ENCODE peak calls at places on chromosome 1, in six cellular contexts. One of them, this sample, is unnamed.

GRCh38 chr1:201299968-201300367 is 16.7 kb downstream of the PKP1 start:
- DNase-seq in aorta: no peak
- DNase-seq in NCI-H226: peak
- DNase-seq in ACHN: peak
- DNase-seq in cardiac fibroblast: peak
- DNase-seq in H4: peak
- DNase-seq in this sample: no peak

GRCh38 chr1:245301162-245301580 is 146.4 kb downstream of the KIF26B start:
- DNase-seq in aorta: no peak
- DNase-seq in NCI-H226: peak
- DNase-seq in ACHN: no peak
- DNase-seq in cardiac fibroblast: peak
- DNase-seq in H4: no peak
- DNase-seq in this sample: peak

GRCh38 chr1:159917533-159917932 is 7.8 kb downstream of the TAGLN2 start:
- DNase-seq in aorta: peak
- DNase-seq in NCI-H226: no peak
- DNase-seq in ACHN: no peak
- DNase-seq in cardiac fibroblast: no peak
- DNase-seq in H4: no peak
- DNase-seq in this sample: no peak

GRCh38 chr1:93703649-93704048 is 22.0 kb upstream of the BCAR3 start:
- DNase-seq in aorta: no peak
- DNase-seq in NCI-H226: no peak
- DNase-seq in ACHN: no peak
- DNase-seq in cardiac fibroblast: peak
- DNase-seq in H4: no peak
- DNase-seq in this sample: no peak

GRCh38 chr1:246725191-246725590 is 982 bp downstream of the SCCPDH start:
- DNase-seq in aorta: no peak
- DNase-seq in NCI-H226: no peak
- DNase-seq in ACHN: no peak
- DNase-seq in cardiac fibroblast: no peak
- DNase-seq in H4: no peak
- DNase-seq in this sample: no peak

GRCh38 chr1:21707086-21707840 is 38.1 kb upstream of the RAP1GAP start:
- DNase-seq in aorta: no peak
- DNase-seq in NCI-H226: no peak
- DNase-seq in ACHN: no peak
- DNase-seq in cardiac fibroblast: peak
- DNase-seq in H4: no peak
- DNase-seq in this sample: no peak

GRCh38 chr1:226984521-226985238 is 44.6 kb downstream of the COQ8A start:
- DNase-seq in aorta: no peak
- DNase-seq in NCI-H226: no peak
- DNase-seq in ACHN: no peak
- DNase-seq in cardiac fibroblast: no peak
- DNase-seq in H4: no peak
- DNase-seq in this sample: no peak

GRCh38 chr1:43509007-43509739 is 21.5 kb upstream of the PTPRF start:
- DNase-seq in aorta: no peak
- DNase-seq in NCI-H226: no peak
- DNase-seq in ACHN: no peak
- DNase-seq in cardiac fibroblast: no peak
- DNase-seq in H4: no peak
- DNase-seq in this sample: no peak

GRCh38 chr1:87335175-87335992 is 6.7 kb downstream of the LMO4 start:
- DNase-seq in aorta: peak
- DNase-seq in NCI-H226: peak
- DNase-seq in ACHN: peak
- DNase-seq in cardiac fibroblast: peak
- DNase-seq in H4: no peak
- DNase-seq in this sample: no peak

GRCh38 chr1:37035828-37036666 is 1.7 kb upstream of the GRIK3 start:
- DNase-seq in aorta: no peak
- DNase-seq in NCI-H226: no peak
- DNase-seq in ACHN: no peak
- DNase-seq in cardiac fibroblast: no peak
- DNase-seq in H4: no peak
- DNase-seq in this sample: no peak

GRCh38 chr1:41380979-41381690 is 19.9 kb downstream of the FOXO6 start:
- DNase-seq in aorta: peak
- DNase-seq in NCI-H226: peak
- DNase-seq in ACHN: no peak
- DNase-seq in cardiac fibroblast: no peak
- DNase-seq in H4: peak
- DNase-seq in this sample: no peak

GRCh38 chr1:12511128-12511484 is 106.9 kb downstream of the DHRS3 start:
- DNase-seq in aorta: no peak
- DNase-seq in NCI-H226: no peak
- DNase-seq in ACHN: no peak
- DNase-seq in cardiac fibroblast: no peak
- DNase-seq in H4: no peak
- DNase-seq in this sample: no peak

GRCh38 chr1:151958959-151959358 is 34.7 kb downstream of the S100A10 start:
- DNase-seq in aorta: no peak
- DNase-seq in NCI-H226: no peak
- DNase-seq in ACHN: no peak
- DNase-seq in cardiac fibroblast: no peak
- DNase-seq in H4: no peak
- DNase-seq in this sample: no peak

GRCh38 chr1:17412093-17412870 is 27.2 kb downstream of the RCC2 start:
- DNase-seq in aorta: no peak
- DNase-seq in NCI-H226: no peak
- DNase-seq in ACHN: no peak
- DNase-seq in cardiac fibroblast: no peak
- DNase-seq in H4: no peak
- DNase-seq in this sample: no peak

GRCh38 chr1:159214149-159214760 is 9.6 kb downstream of the ACKR1 start:
- DNase-seq in aorta: no peak
- DNase-seq in NCI-H226: no peak
- DNase-seq in ACHN: peak
- DNase-seq in cardiac fibroblast: peak
- DNase-seq in H4: no peak
- DNase-seq in this sample: peak

GRCh38 chr1:51642739-51643142 is 25.8 kb downstream of the OSBPL9 start:
- DNase-seq in aorta: no peak
- DNase-seq in NCI-H226: peak
- DNase-seq in ACHN: no peak
- DNase-seq in cardiac fibroblast: peak
- DNase-seq in H4: no peak
- DNase-seq in this sample: no peak

GRCh38 chr1:244154882-244155531 is 103.9 kb downstream of the ZBTB18 start:
- DNase-seq in aorta: no peak
- DNase-seq in NCI-H226: no peak
- DNase-seq in ACHN: no peak
- DNase-seq in cardiac fibroblast: no peak
- DNase-seq in H4: peak
- DNase-seq in this sample: no peak

GRCh38 chr1:54849219-54850081 is 37.5 kb downstream of the DHCR24 start:
- DNase-seq in aorta: no peak
- DNase-seq in NCI-H226: no peak
- DNase-seq in ACHN: no peak
- DNase-seq in cardiac fibroblast: no peak
- DNase-seq in H4: no peak
- DNase-seq in this sample: no peak

GRCh38 chr1:89529196-89529595 is 4.6 kb downstream of the LRRC8B start:
- DNase-seq in aorta: no peak
- DNase-seq in NCI-H226: no peak
- DNase-seq in ACHN: no peak
- DNase-seq in cardiac fibroblast: no peak
- DNase-seq in H4: no peak
- DNase-seq in this sample: no peak

GRCh38 chr1:61851849-61852692 is 109.8 kb downstream of the PATJ start:
- DNase-seq in aorta: no peak
- DNase-seq in NCI-H226: no peak
- DNase-seq in ACHN: peak
- DNase-seq in cardiac fibroblast: peak
- DNase-seq in H4: peak
- DNase-seq in this sample: peak

GRCh38 chr1:192654607-192655389 is 18.9 kb downstream of the RGS13 start:
- DNase-seq in aorta: no peak
- DNase-seq in NCI-H226: no peak
- DNase-seq in ACHN: peak
- DNase-seq in cardiac fibroblast: peak
- DNase-seq in H4: no peak
- DNase-seq in this sample: peak

GRCh38 chr1:48920741-48921330 is 144.1 kb upstream of the BEND5 start:
- DNase-seq in aorta: no peak
- DNase-seq in NCI-H226: no peak
- DNase-seq in ACHN: no peak
- DNase-seq in cardiac fibroblast: no peak
- DNase-seq in H4: no peak
- DNase-seq in this sample: no peak

GRCh38 chr1:21319447-21320407 is 29.5 kb upstream of the ECE1 start:
- DNase-seq in aorta: peak
- DNase-seq in NCI-H226: no peak
- DNase-seq in ACHN: no peak
- DNase-seq in cardiac fibroblast: no peak
- DNase-seq in H4: no peak
- DNase-seq in this sample: no peak

GRCh38 chr1:231040019-231040799 is at the start of gene FAM89A:
- DNase-seq in aorta: peak
- DNase-seq in NCI-H226: no peak
- DNase-seq in ACHN: peak
- DNase-seq in cardiac fibroblast: no peak
- DNase-seq in H4: no peak
- DNase-seq in this sample: peak

GRCh38 chr1:7207875-7208646 is 422.8 kb downstream of the CAMTA1 start:
- DNase-seq in aorta: no peak
- DNase-seq in NCI-H226: peak
- DNase-seq in ACHN: peak
- DNase-seq in cardiac fibroblast: peak
- DNase-seq in H4: peak
- DNase-seq in this sample: peak

GRCh38 chr1:100316622-100317021 is 35.7 kb upstream of the CDC14A start:
- DNase-seq in aorta: no peak
- DNase-seq in NCI-H226: no peak
- DNase-seq in ACHN: no peak
- DNase-seq in cardiac fibroblast: no peak
- DNase-seq in H4: no peak
- DNase-seq in this sample: no peak

GRCh38 chr1:231497629-231498152 is 30.8 kb upstream of the TSNAX start:
- DNase-seq in aorta: no peak
- DNase-seq in NCI-H226: no peak
- DNase-seq in ACHN: no peak
- DNase-seq in cardiac fibroblast: no peak
- DNase-seq in H4: no peak
- DNase-seq in this sample: no peak

GRCh38 chr1:203519053-203519770 is 25.3 kb downstream of the OPTC start:
- DNase-seq in aorta: no peak
- DNase-seq in NCI-H226: no peak
- DNase-seq in ACHN: no peak
- DNase-seq in cardiac fibroblast: no peak
- DNase-seq in H4: no peak
- DNase-seq in this sample: no peak

GRCh38 chr1:63799810-63800209 is 26.0 kb downstream of the ROR1 start:
- DNase-seq in aorta: no peak
- DNase-seq in NCI-H226: no peak
- DNase-seq in ACHN: no peak
- DNase-seq in cardiac fibroblast: no peak
- DNase-seq in H4: no peak
- DNase-seq in this sample: no peak

GRCh38 chr1:159937014-159937750 is 8.2 kb downstream of the IGSF9 start:
- DNase-seq in aorta: no peak
- DNase-seq in NCI-H226: no peak
- DNase-seq in ACHN: no peak
- DNase-seq in cardiac fibroblast: no peak
- DNase-seq in H4: no peak
- DNase-seq in this sample: no peak

This sample was measured in COLO829.